ENCODE peak calls at places on chromosome 10, in seven cellular contexts. One of them, this sample, is unnamed.

GRCh38 chr10:84599254-84599653 is 270.9 kb downstream of the CCSER2 start:
- DNase-seq in HCT116: no peak
- DNase-seq in K562: no peak
- DNase-seq in SK-N-SH: no peak
- DNase-seq in GM12878: no peak
- DNase-seq in HepG2: no peak
- DNase-seq in H1: no peak
- DNase-seq in this sample: no peak

GRCh38 chr10:89007129-89007893 is 16.7 kb downstream of the FAS start:
- DNase-seq in H1: no peak
- DNase-seq in GM12878: no peak
- DNase-seq in SK-N-SH: no peak
- DNase-seq in HCT116: no peak
- DNase-seq in K562: no peak
- DNase-seq in HepG2: no peak
- DNase-seq in this sample: no peak

GRCh38 chr10:67609996-67610793 is 85.8 kb downstream of the CTNNA3 start:
- DNase-seq in K562: no peak
- DNase-seq in HCT116: no peak
- DNase-seq in HepG2: no peak
- DNase-seq in H1: no peak
- DNase-seq in SK-N-SH: no peak
- DNase-seq in GM12878: no peak
- DNase-seq in this sample: no peak

GRCh38 chr10:1612910-1613309 is 124.4 kb downstream of the ADARB2 start:
- DNase-seq in HCT116: no peak
- DNase-seq in HepG2: no peak
- DNase-seq in H1: no peak
- DNase-seq in SK-N-SH: no peak
- DNase-seq in K562: peak
- DNase-seq in GM12878: no peak
- DNase-seq in this sample: no peak

GRCh38 chr10:47030191-47030698 is 119.0 kb downstream of the PTPN20 start:
- DNase-seq in SK-N-SH: no peak
- DNase-seq in K562: no peak
- DNase-seq in HCT116: no peak
- DNase-seq in GM12878: no peak
- DNase-seq in H1: no peak
- DNase-seq in HepG2: no peak
- DNase-seq in this sample: no peak

GRCh38 chr10:97765201-97765600 is 6.6 kb downstream of the SFRP5 start:
- DNase-seq in K562: no peak
- DNase-seq in GM12878: no peak
- DNase-seq in SK-N-SH: no peak
- DNase-seq in HepG2: no peak
- DNase-seq in HCT116: no peak
- DNase-seq in H1: no peak
- DNase-seq in this sample: no peak

GRCh38 chr10:88150338-88150737 is 286.9 kb downstream of the PTEN start:
- DNase-seq in H1: no peak
- DNase-seq in HepG2: no peak
- DNase-seq in HCT116: no peak
- DNase-seq in GM12878: no peak
- DNase-seq in K562: no peak
- DNase-seq in SK-N-SH: no peak
- DNase-seq in this sample: no peak

GRCh38 chr10:16429539-16429938 is 7.3 kb upstream of the PTER start:
- DNase-seq in HCT116: no peak
- DNase-seq in K562: no peak
- DNase-seq in HepG2: no peak
- DNase-seq in H1: no peak
- DNase-seq in SK-N-SH: no peak
- DNase-seq in GM12878: no peak
- DNase-seq in this sample: no peak

GRCh38 chr10:122186822-122187810 is 84.0 kb upstream of the BTBD16 start:
- DNase-seq in GM12878: no peak
- DNase-seq in K562: no peak
- DNase-seq in HepG2: no peak
- DNase-seq in H1: no peak
- DNase-seq in HCT116: no peak
- DNase-seq in SK-N-SH: no peak
- DNase-seq in this sample: no peak

GRCh38 chr10:124632566-124632965 is 111.6 kb downstream of the FAM53B start:
- DNase-seq in SK-N-SH: no peak
- DNase-seq in H1: no peak
- DNase-seq in HCT116: no peak
- DNase-seq in GM12878: no peak
- DNase-seq in HepG2: no peak
- DNase-seq in K562: no peak
- DNase-seq in this sample: no peak

GRCh38 chr10:114328278-114328812 is 76.0 kb downstream of the AFAP1L2 start:
- DNase-seq in GM12878: no peak
- DNase-seq in SK-N-SH: no peak
- DNase-seq in H1: no peak
- DNase-seq in HCT116: no peak
- DNase-seq in HepG2: no peak
- DNase-seq in K562: no peak
- DNase-seq in this sample: no peak

GRCh38 chr10:126133906-126134703 is 237.7 kb downstream of the FANK1 start:
- DNase-seq in HCT116: no peak
- DNase-seq in SK-N-SH: no peak
- DNase-seq in HepG2: no peak
- DNase-seq in H1: no peak
- DNase-seq in GM12878: no peak
- DNase-seq in K562: no peak
- DNase-seq in this sample: no peak

GRCh38 chr10:5585517-5586222 is 60.9 kb downstream of the CALML3 start:
- DNase-seq in K562: no peak
- DNase-seq in HCT116: no peak
- DNase-seq in GM12878: no peak
- DNase-seq in H1: no peak
- DNase-seq in HepG2: peak
- DNase-seq in SK-N-SH: no peak
- DNase-seq in this sample: no peak

GRCh38 chr10:35913628-35914027 is 271.5 kb upstream of the FZD8 start:
- DNase-seq in H1: no peak
- DNase-seq in HepG2: no peak
- DNase-seq in SK-N-SH: no peak
- DNase-seq in K562: no peak
- DNase-seq in HCT116: no peak
- DNase-seq in GM12878: no peak
- DNase-seq in this sample: no peak

GRCh38 chr10:5291501-5292195 is 73.1 kb upstream of the UCN3 start:
- DNase-seq in SK-N-SH: no peak
- DNase-seq in K562: peak
- DNase-seq in H1: no peak
- DNase-seq in HCT116: peak
- DNase-seq in HepG2: peak
- DNase-seq in GM12878: no peak
- DNase-seq in this sample: no peak

GRCh38 chr10:62626817-62627216 is 177.7 kb upstream of the ADO start:
- DNase-seq in HepG2: no peak
- DNase-seq in HCT116: no peak
- DNase-seq in K562: no peak
- DNase-seq in H1: no peak
- DNase-seq in SK-N-SH: no peak
- DNase-seq in GM12878: no peak
- DNase-seq in this sample: no peak

GRCh38 chr10:7485267-7485601 is 74.4 kb upstream of the SFMBT2 start:
- DNase-seq in K562: no peak
- DNase-seq in SK-N-SH: no peak
- DNase-seq in HCT116: no peak
- DNase-seq in HepG2: no peak
- DNase-seq in H1: no peak
- DNase-seq in GM12878: no peak
- DNase-seq in this sample: no peak

GRCh38 chr10:60082341-60083038 is 176.1 kb upstream of the CCDC6 start:
- DNase-seq in H1: no peak
- DNase-seq in HepG2: no peak
- DNase-seq in HCT116: no peak
- DNase-seq in K562: no peak
- DNase-seq in GM12878: no peak
- DNase-seq in SK-N-SH: no peak
- DNase-seq in this sample: no peak

GRCh38 chr10:103648951-103649532 is 155.5 kb downstream of the NEURL1 start:
- DNase-seq in HCT116: no peak
- DNase-seq in K562: no peak
- DNase-seq in GM12878: no peak
- DNase-seq in H1: no peak
- DNase-seq in SK-N-SH: no peak
- DNase-seq in HepG2: no peak
- DNase-seq in this sample: no peak

GRCh38 chr10:100878291-100878910 is 34.4 kb upstream of the SLF2 start:
- DNase-seq in HCT116: peak
- DNase-seq in GM12878: no peak
- DNase-seq in HepG2: peak
- DNase-seq in K562: peak
- DNase-seq in SK-N-SH: peak
- DNase-seq in H1: peak
- DNase-seq in this sample: peak

GRCh38 chr10:128011059-128011979 is 104.4 kb downstream of the PTPRE start:
- DNase-seq in GM12878: peak
- DNase-seq in K562: peak
- DNase-seq in SK-N-SH: peak
- DNase-seq in H1: peak
- DNase-seq in HCT116: peak
- DNase-seq in HepG2: peak
- DNase-seq in this sample: peak

GRCh38 chr10:79210672-79211071 is 136.6 kb upstream of the PPIF start:
- DNase-seq in GM12878: no peak
- DNase-seq in HepG2: no peak
- DNase-seq in HCT116: no peak
- DNase-seq in H1: no peak
- DNase-seq in K562: no peak
- DNase-seq in SK-N-SH: no peak
- DNase-seq in this sample: no peak
- TF ChIP-seq JUND in GM12878: no peak
- TF ChIP-seq JUND in HepG2: no peak
- TF ChIP-seq JUND in HCT116: no peak
- TF ChIP-seq JUND in H1: no peak
- TF ChIP-seq JUND in K562: no peak
- TF ChIP-seq JUND in SK-N-SH: no peak
- TF ChIP-seq JUND in this sample: no peak

DNA sequence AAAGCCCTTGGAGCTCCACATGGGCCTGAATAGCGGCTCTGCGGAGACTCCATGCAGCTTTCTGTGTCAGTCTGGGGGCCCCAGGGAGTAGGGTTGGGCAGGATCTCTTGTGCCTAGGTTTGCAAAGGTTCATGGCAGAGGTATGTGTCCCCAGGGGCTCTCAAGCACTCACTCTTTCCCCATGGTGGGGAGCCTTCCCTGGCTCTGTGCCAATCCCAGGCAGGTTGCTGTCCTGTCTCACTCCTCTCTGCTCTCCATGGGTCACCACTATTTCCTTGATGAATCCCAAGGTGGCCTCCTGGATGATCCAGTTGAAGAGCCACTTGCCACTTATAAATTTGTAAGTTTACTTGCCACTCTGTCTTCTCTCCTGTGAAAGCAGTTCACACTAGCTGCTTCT is 238.4 kb downstream of the CCDC7 start:
- DNase-seq in H1: no peak
- DNase-seq in HepG2: no peak
- DNase-seq in K562: no peak
- DNase-seq in GM12878: no peak
- DNase-seq in SK-N-SH: no peak
- DNase-seq in HCT116: no peak
- DNase-seq in this sample: no peak
- TF ChIP-seq JUND in H1: no peak
- TF ChIP-seq JUND in HepG2: no peak
- TF ChIP-seq JUND in K562: no peak
- TF ChIP-seq JUND in GM12878: no peak
- TF ChIP-seq JUND in SK-N-SH: no peak
- TF ChIP-seq JUND in HCT116: no peak
- TF ChIP-seq JUND in this sample: no peak

GRCh38 chr10:11224792-11225448 is 207.2 kb downstream of the CELF2 start:
- DNase-seq in HCT116: no peak
- DNase-seq in SK-N-SH: no peak
- DNase-seq in HepG2: no peak
- DNase-seq in K562: no peak
- DNase-seq in H1: no peak
- DNase-seq in GM12878: no peak
- DNase-seq in this sample: no peak

GRCh38 chr10:11224321-11224720 is 206.6 kb downstream of the CELF2 start:
- DNase-seq in HepG2: no peak
- DNase-seq in GM12878: no peak
- DNase-seq in H1: no peak
- DNase-seq in HCT116: no peak
- DNase-seq in K562: no peak
- DNase-seq in SK-N-SH: no peak
- DNase-seq in this sample: no peak

GRCh38 chr10:11227103-11227502 is 209.4 kb downstream of the CELF2 start:
- DNase-seq in SK-N-SH: no peak
- DNase-seq in GM12878: no peak
- DNase-seq in HepG2: no peak
- DNase-seq in H1: no peak
- DNase-seq in K562: no peak
- DNase-seq in HCT116: no peak
- DNase-seq in this sample: no peak

GRCh38 chr10:11223507-11224157 is 206.0 kb downstream of the CELF2 start:
- DNase-seq in SK-N-SH: no peak
- DNase-seq in HCT116: no peak
- DNase-seq in K562: no peak
- DNase-seq in GM12878: no peak
- DNase-seq in H1: no peak
- DNase-seq in HepG2: no peak
- DNase-seq in this sample: no peak

DNA sequence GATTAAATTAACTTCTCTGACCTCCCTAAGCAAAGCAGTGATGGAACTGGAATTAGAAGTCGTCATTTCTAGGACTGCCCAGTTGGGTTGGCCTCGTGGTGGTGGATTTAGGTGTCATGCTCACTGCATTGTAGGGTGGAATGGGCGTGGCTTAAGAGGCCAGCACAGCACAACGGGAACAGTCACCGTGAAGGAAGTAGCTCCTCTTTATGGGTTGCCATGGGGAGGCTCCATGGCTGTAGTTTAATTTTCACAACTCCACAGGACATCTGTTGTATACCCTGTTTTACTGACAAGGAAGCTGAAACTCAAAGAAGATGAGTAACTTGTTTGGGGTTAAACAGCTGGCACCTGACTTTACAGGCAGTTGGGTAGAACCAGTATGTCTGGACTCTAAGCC is 208.3 kb downstream of the CELF2 start:
- DNase-seq in SK-N-SH: no peak
- DNase-seq in K562: peak
- DNase-seq in GM12878: no peak
- DNase-seq in HepG2: no peak
- DNase-seq in H1: no peak
- DNase-seq in HCT116: no peak
- DNase-seq in this sample: peak
- TF ChIP-seq JUND in SK-N-SH: no peak
- TF ChIP-seq JUND in K562: no peak
- TF ChIP-seq JUND in GM12878: no peak
- TF ChIP-seq JUND in HepG2: no peak
- TF ChIP-seq JUND in H1: no peak
- TF ChIP-seq JUND in HCT116: no peak
- TF ChIP-seq JUND in this sample: no peak

GRCh38 chr10:110437761-110438341 is 59.9 kb upstream of the DUSP5 start:
- DNase-seq in GM12878: no peak
- DNase-seq in HCT116: no peak
- DNase-seq in K562: no peak
- DNase-seq in H1: no peak
- DNase-seq in SK-N-SH: no peak
- DNase-seq in HepG2: no peak
- DNase-seq in this sample: no peak
- TF ChIP-seq JUND in GM12878: no peak
- TF ChIP-seq JUND in HCT116: no peak
- TF ChIP-seq JUND in K562: no peak
- TF ChIP-seq JUND in H1: no peak
- TF ChIP-seq JUND in SK-N-SH: no peak
- TF ChIP-seq JUND in HepG2: no peak
- TF ChIP-seq JUND in this sample: no peak

GRCh38 chr10:91091780-91092179 is 128.7 kb upstream of the PCGF5 start:
- DNase-seq in HCT116: no peak
- DNase-seq in K562: no peak
- DNase-seq in GM12878: no peak
- DNase-seq in H1: no peak
- DNase-seq in HepG2: no peak
- DNase-seq in SK-N-SH: no peak
- DNase-seq in this sample: no peak
- TF ChIP-seq JUND in HCT116: no peak
- TF ChIP-seq JUND in K562: no peak
- TF ChIP-seq JUND in GM12878: no peak
- TF ChIP-seq JUND in H1: no peak
- TF ChIP-seq JUND in HepG2: no peak
- TF ChIP-seq JUND in SK-N-SH: no peak
- TF ChIP-seq JUND in this sample: no peak

This sample was measured in T47D.